ENCODE peak calls at places on chromosomes 4 and X, in four cellular contexts. I is colonic mucosa; H is dorsolateral prefrontal cortex; O is activated CD4-positive, alpha-beta T cell treated with anti-CD3 and anti-CD28 coated beads for 24 hours. G is an unnamed sample.

GRCh38 chrX:53481816-53482485 is 47.8 kb upstream of the HSD17B10 start:
- DNase-seq in I (peak; percentile 73), H (peak; percentile 35), O (peak; percentile 39), G (no peak)

GRCh38 chr4:147741190-147741788 is 9.4 kb downstream of the ARHGAP10 start:
- DNase-seq in I (no peak), H (no peak), O (no peak), G (no peak)

GRCh38 chr4:40856836-40857362 is 107.1 kb downstream of the NSUN7 start:
- DNase-seq in I (peak; percentile 74), H (peak; percentile 59), O (peak; percentile 27), G (peak; percentile 71)

GRCh38 chr4:140098481-140099132 is 55.4 kb downstream of the MAML3 start:
- DNase-seq in I (no peak), H (no peak), O (no peak), G (no peak)

GRCh38 chr4:24849662-24850280 is 54.4 kb downstream of the SOD3 start:
- DNase-seq in I (no peak), H (no peak), O (no peak), G (no peak)

GRCh38 chr4:185219551-185220344 is 10.3 kb downstream of the SNX25 start:
- DNase-seq in I (peak; percentile 64), H (no peak), O (no peak), G (no peak)

GRCh38 chr4:123526511-123526910 is 129.9 kb downstream of the SPRY1 start:
- DNase-seq in I (no peak), H (no peak), O (no peak), G (no peak)

GRCh38 chr4:617644-618330 is 7.6 kb upstream of the PDE6B start:
- DNase-seq in I (no peak), H (peak; percentile 19), O (no peak), G (no peak)

GRCh38 chr4:54961357-54961975 is 163.9 kb downstream of the KDR start:
- DNase-seq in I (no peak), H (no peak), O (no peak), G (no peak)

GRCh38 chr4:152591361-152591760 is 55.5 kb upstream of the FBXW7 start:
- DNase-seq in I (peak; percentile 48), H (no peak), O (no peak), G (no peak)

GRCh38 chr4:99652596-99653436 is 4.8 kb downstream of the C4orf54 start:
- DNase-seq in I (no peak), H (no peak), O (no peak), G (no peak)

GRCh38 chrX:150155396-150156048 is 207.6 kb upstream of the MAMLD1 start:
- DNase-seq in I (peak; percentile 28), H (no peak), O (no peak), G (no peak)

GRCh38 chrX:1873671-1874070 is 258.8 kb downstream of the ASMT start:
- DNase-seq in I (no peak), H (no peak), O (no peak), G (no peak)

GRCh38 chr4:66023061-66023460 is 352.8 kb upstream of the EPHA5 start:
- DNase-seq in I (no peak), H (no peak), O (no peak), G (no peak)

GRCh38 chr4:16532240-16532990 is 306.1 kb upstream of the TAPT1 start:
- DNase-seq in I (no peak), H (no peak), O (no peak), G (no peak)

GRCh38 chrX:87397103-87397886 is 120.3 kb upstream of the KLHL4 start:
- DNase-seq in I (no peak), H (no peak), O (no peak), G (no peak)

GRCh38 chr4:66574145-66574978 is 904.1 kb upstream of the EPHA5 start:
- DNase-seq in I (no peak), H (no peak), O (no peak), G (no peak)

GRCh38 chr4:76125816-76126215 is 22.4 kb downstream of the NUP54 start:
- DNase-seq in I (no peak), H (no peak), O (no peak), G (no peak)

GRCh38 chr4:29578329-29578728 is 1141.8 kb upstream of the PCDH7 start:
- DNase-seq in I (no peak), H (no peak), O (no peak), G (no peak)

GRCh38 chrX:39874202-39874816 is 223.4 kb downstream of the BCOR start:
- DNase-seq in I (no peak), H (no peak), O (peak; percentile 65), G (no peak)

GRCh38 chr4:187972135-187972534 is 23.4 kb upstream of the ZFP42 start:
- DNase-seq in I (no peak), H (no peak), O (no peak), G (no peak)

GRCh38 chrX:33188286-33188685 is 23.1 kb downstream of the DMD start:
- DNase-seq in I (no peak), H (no peak), O (no peak), G (no peak)

GRCh38 chrX:136028383-136028984 is 43.2 kb downstream of the SLC9A6 start:
- DNase-seq in I (no peak), H (no peak), O (no peak), G (no peak)

GRCh38 chr4:162954976-162955375 is 211.7 kb downstream of the NAF1 start:
- DNase-seq in I (no peak), H (no peak), O (no peak), G (no peak)

GRCh38 chr4:139912423-139912822 is 241.6 kb downstream of the MAML3 start:
- DNase-seq in I (no peak), H (no peak), O (no peak), G (no peak)

GRCh38 chrX:40290519-40290918 is 192.8 kb upstream of the BCOR start:
- DNase-seq in I (no peak), H (no peak), O (no peak), G (no peak)

GRCh38 chr4:53702334-53703266 is 111.3 kb upstream of the LNX1 start:
- DNase-seq in I (peak; percentile 83), H (peak; percentile 50), O (no peak), G (no peak)

GRCh38 chrX:17590892-17591740 is 146.2 kb upstream of the SCML1 start:
- DNase-seq in I (peak; percentile 64), H (peak; percentile 45), O (peak; percentile 13), G (no peak)

GRCh38 chr4:26420903-26421302 is 69.4 kb downstream of the CCKAR start:
- DNase-seq in I (no peak), H (no peak), O (no peak), G (no peak)

GRCh38 chrX:40018021-40018420 is 79.7 kb downstream of the BCOR start:
- DNase-seq in I (no peak), H (no peak), O (no peak), G (no peak)

GRCh38 chr4:95531141-95531540 is 17.6 kb downstream of the UNC5C start:
- DNase-seq in I (no peak), H (no peak), O (no peak), G (no peak)

GRCh38 chr4:137390707-137391106 is 141.6 kb downstream of the PCDH18 start:
- DNase-seq in I (no peak), H (no peak), O (no peak), G (no peak)

GRCh38 chrX:9882669-9883446 is 84.3 kb upstream of the CLDN34 start:
- DNase-seq in I (no peak), H (no peak), O (no peak), G (no peak)

GRCh38 chrX:18894156-18894555 is 89.8 kb downstream of the PHKA2 start:
- DNase-seq in I (no peak), H (no peak), O (no peak), G (no peak)

GRCh38 chr4:52939325-52939724 is 77.2 kb downstream of the RASL11B start:
- DNase-seq in I (no peak), H (no peak), O (no peak), G (no peak)

GRCh38 chr4:12588572-12588971 is 895.6 kb downstream of the RAB28 start:
- DNase-seq in I (no peak), H (no peak), O (no peak), G (no peak)

GRCh38 chr4:69576251-69576877 is 63.1 kb downstream of the UGT2A2 start:
- DNase-seq in I (no peak), H (no peak), O (no peak), G (no peak)